ENCODE peak calls at places on chromosomes 4 and X, in eight cellular contexts. One of them, this sample, is unnamed.

GRCh38 chrX:74277320-74277719 is 26.7 kb upstream of the ZCCHC13 start:
- DNase-seq in HS-5: no peak
- DNase-seq in epithelial cell of prostate: no peak
- DNase-seq in stimulated activated CD4-positive, alpha-beta T cell treated with anti-CD3 and anti-CD28 coated beads, Interleukin-4, amount 100 ng/mL, for 24 hours: no peak
- DNase-seq in central memory CD4-positive, alpha-beta T cell: no peak
- DNase-seq in putamen: no peak
- DNase-seq in T-helper 9 cell: no peak
- DNase-seq in LoVo: no peak
- DNase-seq in this sample: no peak

GRCh38 chrX:123833387-123833786 is 26.5 kb upstream of the XIAP start:
- DNase-seq in HS-5: no peak
- DNase-seq in epithelial cell of prostate: no peak
- DNase-seq in stimulated activated CD4-positive, alpha-beta T cell treated with anti-CD3 and anti-CD28 coated beads, Interleukin-4, amount 100 ng/mL, for 24 hours: peak
- DNase-seq in central memory CD4-positive, alpha-beta T cell: peak
- DNase-seq in putamen: peak
- DNase-seq in T-helper 9 cell: peak
- DNase-seq in LoVo: peak
- DNase-seq in this sample: peak

GRCh38 chr4:48989461-48990203 is 3.6 kb downstream of the CWH43 start:
- DNase-seq in HS-5: no peak
- DNase-seq in epithelial cell of prostate: no peak
- DNase-seq in stimulated activated CD4-positive, alpha-beta T cell treated with anti-CD3 and anti-CD28 coated beads, Interleukin-4, amount 100 ng/mL, for 24 hours: no peak
- DNase-seq in central memory CD4-positive, alpha-beta T cell: no peak
- DNase-seq in putamen: no peak
- DNase-seq in T-helper 9 cell: no peak
- DNase-seq in LoVo: no peak
- DNase-seq in this sample: no peak

GRCh38 chrX:133745361-133745760 is 240.0 kb downstream of the GPC3 start:
- DNase-seq in HS-5: no peak
- DNase-seq in epithelial cell of prostate: no peak
- DNase-seq in stimulated activated CD4-positive, alpha-beta T cell treated with anti-CD3 and anti-CD28 coated beads, Interleukin-4, amount 100 ng/mL, for 24 hours: no peak
- DNase-seq in central memory CD4-positive, alpha-beta T cell: peak
- DNase-seq in putamen: no peak
- DNase-seq in T-helper 9 cell: no peak
- DNase-seq in LoVo: no peak
- DNase-seq in this sample: no peak

GRCh38 chr4:45662996-45663395 is 460.9 kb downstream of the GABRG1 start:
- DNase-seq in HS-5: peak
- DNase-seq in epithelial cell of prostate: peak
- DNase-seq in stimulated activated CD4-positive, alpha-beta T cell treated with anti-CD3 and anti-CD28 coated beads, Interleukin-4, amount 100 ng/mL, for 24 hours: no peak
- DNase-seq in central memory CD4-positive, alpha-beta T cell: no peak
- DNase-seq in putamen: peak
- DNase-seq in T-helper 9 cell: no peak
- DNase-seq in LoVo: peak
- DNase-seq in this sample: no peak

GRCh38 chr4:176545886-176546285 is 226.1 kb downstream of the SPCS3 start:
- DNase-seq in HS-5: no peak
- DNase-seq in epithelial cell of prostate: no peak
- DNase-seq in stimulated activated CD4-positive, alpha-beta T cell treated with anti-CD3 and anti-CD28 coated beads, Interleukin-4, amount 100 ng/mL, for 24 hours: no peak
- DNase-seq in central memory CD4-positive, alpha-beta T cell: no peak
- DNase-seq in putamen: no peak
- DNase-seq in T-helper 9 cell: no peak
- DNase-seq in LoVo: no peak
- DNase-seq in this sample: no peak

GRCh38 chr4:56786955-56787354 is 34.5 kb downstream of the SPINK2 start:
- DNase-seq in HS-5: peak
- DNase-seq in epithelial cell of prostate: no peak
- DNase-seq in stimulated activated CD4-positive, alpha-beta T cell treated with anti-CD3 and anti-CD28 coated beads, Interleukin-4, amount 100 ng/mL, for 24 hours: no peak
- DNase-seq in central memory CD4-positive, alpha-beta T cell: no peak
- DNase-seq in putamen: no peak
- DNase-seq in T-helper 9 cell: no peak
- DNase-seq in LoVo: no peak
- DNase-seq in this sample: peak

GRCh38 chr4:38568768-38569167 is 95.2 kb upstream of the KLF3 start:
- DNase-seq in HS-5: no peak
- DNase-seq in epithelial cell of prostate: no peak
- DNase-seq in stimulated activated CD4-positive, alpha-beta T cell treated with anti-CD3 and anti-CD28 coated beads, Interleukin-4, amount 100 ng/mL, for 24 hours: no peak
- DNase-seq in central memory CD4-positive, alpha-beta T cell: no peak
- DNase-seq in putamen: peak
- DNase-seq in T-helper 9 cell: no peak
- DNase-seq in LoVo: no peak
- DNase-seq in this sample: no peak

GRCh38 chrX:38379088-38379487 is 26.7 kb downstream of the OTC start:
- DNase-seq in HS-5: no peak
- DNase-seq in epithelial cell of prostate: no peak
- DNase-seq in stimulated activated CD4-positive, alpha-beta T cell treated with anti-CD3 and anti-CD28 coated beads, Interleukin-4, amount 100 ng/mL, for 24 hours: no peak
- DNase-seq in central memory CD4-positive, alpha-beta T cell: no peak
- DNase-seq in putamen: no peak
- DNase-seq in T-helper 9 cell: no peak
- DNase-seq in LoVo: no peak
- DNase-seq in this sample: no peak

GRCh38 chrX:24294619-24295018 is 19.2 kb downstream of the SUPT20HL2 start:
- DNase-seq in HS-5: no peak
- DNase-seq in epithelial cell of prostate: no peak
- DNase-seq in stimulated activated CD4-positive, alpha-beta T cell treated with anti-CD3 and anti-CD28 coated beads, Interleukin-4, amount 100 ng/mL, for 24 hours: peak
- DNase-seq in central memory CD4-positive, alpha-beta T cell: no peak
- DNase-seq in putamen: no peak
- DNase-seq in T-helper 9 cell: no peak
- DNase-seq in LoVo: no peak
- DNase-seq in this sample: peak

GRCh38 chr4:91497892-91498291 is 805.9 kb upstream of the GRID2 start:
- DNase-seq in HS-5: no peak
- DNase-seq in epithelial cell of prostate: no peak
- DNase-seq in stimulated activated CD4-positive, alpha-beta T cell treated with anti-CD3 and anti-CD28 coated beads, Interleukin-4, amount 100 ng/mL, for 24 hours: no peak
- DNase-seq in central memory CD4-positive, alpha-beta T cell: no peak
- DNase-seq in putamen: no peak
- DNase-seq in T-helper 9 cell: no peak
- DNase-seq in LoVo: no peak
- DNase-seq in this sample: no peak

GRCh38 chrX:45849261-45849660 is 648.6 kb upstream of the DIPK2B start:
- DNase-seq in HS-5: peak
- DNase-seq in epithelial cell of prostate: peak
- DNase-seq in stimulated activated CD4-positive, alpha-beta T cell treated with anti-CD3 and anti-CD28 coated beads, Interleukin-4, amount 100 ng/mL, for 24 hours: peak
- DNase-seq in central memory CD4-positive, alpha-beta T cell: peak
- DNase-seq in putamen: no peak
- DNase-seq in T-helper 9 cell: no peak
- DNase-seq in LoVo: peak
- DNase-seq in this sample: peak

GRCh38 chr4:1400861-1401408 is 5.3 kb downstream of the NKX1-1 start:
- DNase-seq in HS-5: no peak
- DNase-seq in epithelial cell of prostate: no peak
- DNase-seq in stimulated activated CD4-positive, alpha-beta T cell treated with anti-CD3 and anti-CD28 coated beads, Interleukin-4, amount 100 ng/mL, for 24 hours: no peak
- DNase-seq in central memory CD4-positive, alpha-beta T cell: no peak
- DNase-seq in putamen: no peak
- DNase-seq in T-helper 9 cell: no peak
- DNase-seq in LoVo: no peak
- DNase-seq in this sample: no peak

GRCh38 chr4:64539234-64539849 is 130.1 kb upstream of the TECRL start:
- DNase-seq in HS-5: peak
- DNase-seq in epithelial cell of prostate: no peak
- DNase-seq in stimulated activated CD4-positive, alpha-beta T cell treated with anti-CD3 and anti-CD28 coated beads, Interleukin-4, amount 100 ng/mL, for 24 hours: peak
- DNase-seq in central memory CD4-positive, alpha-beta T cell: no peak
- DNase-seq in putamen: peak
- DNase-seq in T-helper 9 cell: no peak
- DNase-seq in LoVo: peak
- DNase-seq in this sample: peak

GRCh38 chrX:20530319-20530979 is 263.7 kb upstream of the RPS6KA3 start:
- DNase-seq in HS-5: no peak
- DNase-seq in epithelial cell of prostate: no peak
- DNase-seq in stimulated activated CD4-positive, alpha-beta T cell treated with anti-CD3 and anti-CD28 coated beads, Interleukin-4, amount 100 ng/mL, for 24 hours: peak
- DNase-seq in central memory CD4-positive, alpha-beta T cell: peak
- DNase-seq in putamen: peak
- DNase-seq in T-helper 9 cell: peak
- DNase-seq in LoVo: peak
- DNase-seq in this sample: peak

GRCh38 chrX:46209768-46210167 is 335.5 kb downstream of the ZNF674 start:
- DNase-seq in HS-5: no peak
- DNase-seq in epithelial cell of prostate: peak
- DNase-seq in stimulated activated CD4-positive, alpha-beta T cell treated with anti-CD3 and anti-CD28 coated beads, Interleukin-4, amount 100 ng/mL, for 24 hours: no peak
- DNase-seq in central memory CD4-positive, alpha-beta T cell: no peak
- DNase-seq in putamen: no peak
- DNase-seq in T-helper 9 cell: no peak
- DNase-seq in LoVo: peak
- DNase-seq in this sample: no peak

GRCh38 chrX:15311119-15311518 is 4.3 kb downstream of the ASB11 start:
- DNase-seq in HS-5: no peak
- DNase-seq in epithelial cell of prostate: no peak
- DNase-seq in stimulated activated CD4-positive, alpha-beta T cell treated with anti-CD3 and anti-CD28 coated beads, Interleukin-4, amount 100 ng/mL, for 24 hours: no peak
- DNase-seq in central memory CD4-positive, alpha-beta T cell: no peak
- DNase-seq in putamen: no peak
- DNase-seq in T-helper 9 cell: no peak
- DNase-seq in LoVo: no peak
- DNase-seq in this sample: no peak

GRCh38 chr4:153140294-153140693 is 63.9 kb upstream of the TRIM2 start:
- DNase-seq in HS-5: no peak
- DNase-seq in epithelial cell of prostate: no peak
- DNase-seq in stimulated activated CD4-positive, alpha-beta T cell treated with anti-CD3 and anti-CD28 coated beads, Interleukin-4, amount 100 ng/mL, for 24 hours: no peak
- DNase-seq in central memory CD4-positive, alpha-beta T cell: no peak
- DNase-seq in putamen: no peak
- DNase-seq in T-helper 9 cell: no peak
- DNase-seq in LoVo: no peak
- DNase-seq in this sample: no peak

GRCh38 chr4:130636486-130636885 is 1540.5 kb downstream of the C4orf33 start:
- DNase-seq in HS-5: no peak
- DNase-seq in epithelial cell of prostate: no peak
- DNase-seq in stimulated activated CD4-positive, alpha-beta T cell treated with anti-CD3 and anti-CD28 coated beads, Interleukin-4, amount 100 ng/mL, for 24 hours: no peak
- DNase-seq in central memory CD4-positive, alpha-beta T cell: no peak
- DNase-seq in putamen: no peak
- DNase-seq in T-helper 9 cell: no peak
- DNase-seq in LoVo: no peak
- DNase-seq in this sample: peak

GRCh38 chr4:98568896-98569663 is 89.3 kb downstream of the TSPAN5 start:
- DNase-seq in HS-5: no peak
- DNase-seq in epithelial cell of prostate: no peak
- DNase-seq in stimulated activated CD4-positive, alpha-beta T cell treated with anti-CD3 and anti-CD28 coated beads, Interleukin-4, amount 100 ng/mL, for 24 hours: no peak
- DNase-seq in central memory CD4-positive, alpha-beta T cell: no peak
- DNase-seq in putamen: no peak
- DNase-seq in T-helper 9 cell: no peak
- DNase-seq in LoVo: no peak
- DNase-seq in this sample: peak

GRCh38 chrX:152842772-152843338 is 12.0 kb downstream of the NSDHL start:
- DNase-seq in HS-5: no peak
- DNase-seq in epithelial cell of prostate: no peak
- DNase-seq in stimulated activated CD4-positive, alpha-beta T cell treated with anti-CD3 and anti-CD28 coated beads, Interleukin-4, amount 100 ng/mL, for 24 hours: no peak
- DNase-seq in central memory CD4-positive, alpha-beta T cell: no peak
- DNase-seq in putamen: no peak
- DNase-seq in T-helper 9 cell: no peak
- DNase-seq in LoVo: no peak
- DNase-seq in this sample: no peak

GRCh38 chr4:6461301-6462165 is 10.9 kb downstream of the PPP2R2C start:
- DNase-seq in HS-5: peak
- DNase-seq in epithelial cell of prostate: no peak
- DNase-seq in stimulated activated CD4-positive, alpha-beta T cell treated with anti-CD3 and anti-CD28 coated beads, Interleukin-4, amount 100 ng/mL, for 24 hours: no peak
- DNase-seq in central memory CD4-positive, alpha-beta T cell: no peak
- DNase-seq in putamen: no peak
- DNase-seq in T-helper 9 cell: no peak
- DNase-seq in LoVo: no peak
- DNase-seq in this sample: no peak

GRCh38 chrX:112840382-112841113 is at the start of gene AMOT:
- DNase-seq in HS-5: no peak
- DNase-seq in epithelial cell of prostate: no peak
- DNase-seq in stimulated activated CD4-positive, alpha-beta T cell treated with anti-CD3 and anti-CD28 coated beads, Interleukin-4, amount 100 ng/mL, for 24 hours: peak
- DNase-seq in central memory CD4-positive, alpha-beta T cell: peak
- DNase-seq in putamen: peak
- DNase-seq in T-helper 9 cell: peak
- DNase-seq in LoVo: peak
- DNase-seq in this sample: peak